ENCODE peak calls at places on chromosomes 3 and 15, in five cellular contexts. R is tibial artery, B is Peyer's patch, X is endothelial cell of umbilical vein, N is hepatocyte. Z is an unnamed sample.

GRCh38 chr15:91208366-91208765 is 108.3 kb downstream of the SV2B start:
- DNase-seq in N (no peak), X (no peak), B (no peak), R (no peak), Z (no peak)

GRCh38 chr3:188271226-188271894 is 117.4 kb downstream of the LPP start:
- DNase-seq in B (no peak), N (no peak), R (no peak), X (peak), Z (no peak)

GRCh38 chr3:160754371-160754854 is 1.6 kb upstream of the PPM1L start:
- DNase-seq in R (peak), N (peak), B (peak), X (peak), Z (peak)

GRCh38 chr15:88385078-88385700 is 82.0 kb downstream of the MRPL46 start:
- DNase-seq in X (no peak), R (no peak), B (no peak), N (no peak), Z (no peak)

GRCh38 chr15:100863406-100864198 is 16.0 kb upstream of the ALDH1A3 start:
- DNase-seq in B (peak), N (no peak), X (no peak), R (no peak), Z (no peak)

GRCh38 chr15:73599934-73600333 is 33.3 kb downstream of the NPTN start:
- DNase-seq in R (no peak), X (peak), N (no peak), B (peak), Z (no peak)

GRCh38 chr15:80780416-80781221 is 1.4 kb downstream of the CEMIP start:
- DNase-seq in R (no peak), B (no peak), X (peak), N (peak), Z (peak)

GRCh38 chr3:63687569-63688233 is 35.2 kb downstream of the SNTN start:
- DNase-seq in B (no peak), N (no peak), X (no peak), R (no peak), Z (peak)

GRCh38 chr3:23654571-23654970 is 151.2 kb upstream of the UBE2E1 start:
- DNase-seq in R (no peak), B (no peak), N (no peak), X (no peak), Z (no peak)

GRCh38 chr15:35925634-35926380 is 379.8 kb upstream of the DPH6 start:
- DNase-seq in B (no peak), N (peak), R (no peak), X (no peak), Z (peak)

GRCh38 chr3:72593881-72594397 is 254.3 kb downstream of the SHQ1 start:
- DNase-seq in R (no peak), N (no peak), B (no peak), X (no peak), Z (no peak)

GRCh38 chr3:39407773-39408492 is 1.4 kb downstream of the RPSA start:
- DNase-seq in N (no peak), B (no peak), R (no peak), X (no peak), Z (no peak)

GRCh38 chr3:70090322-70090913 is 90.9 kb downstream of the SAMMSON start:
- DNase-seq in B (no peak), X (peak), R (no peak), N (peak), Z (peak)

GRCh38 chr3:42652251-42652610 is 1.3 kb upstream of the ZBTB47 start:
- DNase-seq in N (no peak), B (no peak), R (no peak), X (no peak), Z (no peak)

GRCh38 chr3:15360786-15361493 is 28.6 kb upstream of the SH3BP5 start:
- DNase-seq in N (no peak), B (no peak), R (no peak), X (peak), Z (peak)

GRCh38 chr3:30035935-30036567 is 570.4 kb upstream of the TGFBR2 start:
- DNase-seq in R (no peak), B (no peak), X (no peak), N (no peak), Z (no peak)

DNA sequence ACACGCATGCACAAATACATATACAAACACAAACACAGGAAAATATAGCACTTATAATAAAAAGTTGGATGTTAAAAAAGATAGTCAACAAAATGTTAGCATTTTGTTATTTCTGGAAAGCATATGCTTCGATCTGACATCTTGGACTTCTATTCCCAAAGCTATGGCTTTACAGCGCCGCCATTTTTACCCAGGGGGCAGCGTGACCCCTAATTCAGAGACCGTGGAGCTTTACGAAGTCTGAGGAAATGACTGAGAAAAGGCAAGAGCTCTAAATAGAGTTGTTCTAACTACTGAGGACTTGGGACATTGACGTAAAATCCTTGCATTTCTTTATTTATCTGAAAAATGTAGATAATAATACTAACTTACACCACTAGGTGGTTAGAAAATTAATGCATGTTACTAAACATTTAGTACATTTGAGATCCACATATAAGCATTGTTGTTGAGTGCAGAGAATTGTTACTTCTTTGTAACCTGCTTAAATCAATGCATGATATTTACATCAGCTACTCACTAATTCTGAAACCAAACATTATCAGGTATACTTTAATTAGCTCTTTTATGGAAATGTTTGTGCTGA is 155.4 kb downstream of the TP63 start:
- DNase-seq in N (no peak), R (no peak), B (no peak), X (no peak), Z (no peak)
- TF ChIP-seq CTCF in N (no peak), R (no peak), B (peak), X (no peak), Z (no peak)

DNA sequence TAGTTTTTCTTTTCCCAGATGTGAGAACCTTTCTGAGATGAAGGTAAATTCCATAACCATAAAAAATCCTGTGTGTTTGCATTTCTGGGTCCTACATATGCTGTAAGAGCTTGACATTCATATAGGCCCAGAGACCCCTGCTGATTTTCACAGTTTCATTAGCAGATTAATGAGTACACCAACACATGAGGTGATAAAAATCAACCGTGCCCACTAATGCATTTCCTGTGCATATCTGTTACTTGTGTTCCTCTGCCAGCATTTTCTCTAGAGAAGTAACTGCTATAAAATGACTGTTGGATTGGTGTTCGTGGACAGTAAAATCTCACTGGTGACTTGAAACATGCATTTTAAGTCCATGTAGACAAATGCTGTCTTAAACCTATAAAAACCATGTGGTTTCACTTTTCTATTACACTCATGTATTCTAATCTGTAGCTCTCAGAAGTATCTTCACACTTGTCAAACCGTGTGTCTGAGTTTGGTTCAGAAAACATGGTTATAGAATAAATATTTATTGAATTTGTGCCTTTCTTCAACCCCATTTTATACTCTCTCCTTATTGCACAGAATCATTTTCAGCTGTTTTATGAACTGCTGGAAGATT is 14.6 kb downstream of the MAP2K5 start:
- DNase-seq in N (no peak), R (no peak), B (no peak), X (no peak), Z (no peak)
- H3K27ac ChIP-seq in N (no peak), R (no peak), B (no peak), X (no peak), Z (no peak)

DNA sequence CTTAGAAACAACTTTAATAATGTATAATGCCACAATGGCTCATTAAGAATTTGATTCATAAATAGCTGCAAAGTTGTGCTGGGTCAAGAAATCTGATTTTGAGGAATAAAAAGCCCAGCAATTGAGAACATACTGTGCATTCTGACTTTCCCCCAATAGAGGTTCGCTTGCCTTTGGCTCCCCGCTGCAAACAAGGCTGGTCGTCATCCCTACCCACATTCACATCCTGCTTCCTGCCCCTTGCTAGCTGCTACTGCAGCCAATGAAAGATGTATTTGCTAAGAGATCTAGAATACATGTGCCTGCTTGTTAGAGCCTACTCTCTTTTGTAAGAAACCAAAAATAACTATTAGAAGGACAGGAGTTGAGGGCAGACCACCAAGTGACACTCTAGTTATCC is 51.8 kb upstream of the GUCA1C start:
- DNase-seq in N (no peak), B (no peak), X (no peak), R (no peak), Z (no peak)
- TF ChIP-seq CTCF in N (no peak), B (no peak), X (no peak), R (no peak), Z (no peak)

GRCh38 chr3:134426660-134427181 is 52.5 kb upstream of the AMOTL2 start:
- DNase-seq in B (no peak), X (no peak), N (no peak), R (no peak), Z (peak)
- H3K27ac ChIP-seq in B (no peak), X (peak), N (peak), R (no peak), Z (peak)

DNA sequence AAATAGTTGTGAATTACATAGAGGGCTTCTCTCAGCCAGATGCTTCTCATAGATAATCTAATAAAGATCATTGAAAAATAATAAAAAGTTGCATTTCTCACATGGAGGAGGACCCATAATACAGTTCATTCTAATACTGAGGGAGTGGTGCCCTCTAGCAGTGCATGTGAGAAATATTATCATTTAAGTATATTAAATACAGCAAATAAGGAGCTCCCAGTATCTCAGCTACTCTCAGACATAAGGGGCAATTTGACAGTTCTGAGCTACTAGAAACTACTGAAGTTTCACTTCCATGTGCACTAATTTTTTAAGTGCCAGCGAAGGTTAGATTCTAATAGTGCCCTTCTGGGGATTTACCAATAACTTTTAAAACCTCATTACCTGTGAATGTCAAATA is 188.3 kb downstream of the IL5RA start:
- DNase-seq in B (no peak), R (no peak), X (no peak), N (peak), Z (no peak)
- TF ChIP-seq CTCF in B (peak), R (peak), X (no peak), N (peak), Z (no peak)

GRCh38 chr3:105791134-105791533 is 77.7 kb downstream of the CBLB start:
- DNase-seq in R (no peak), X (no peak), B (no peak), N (no peak), Z (peak)

GRCh38 chr3:105791919-105792786 is 76.7 kb downstream of the CBLB start:
- DNase-seq in B (peak), R (peak), X (no peak), N (peak), Z (peak)

GRCh38 chr3:105793040-105793439 is 75.8 kb downstream of the CBLB start:
- DNase-seq in N (no peak), R (no peak), B (no peak), X (no peak), Z (peak)

GRCh38 chr3:105788548-105789036 is 80.2 kb downstream of the CBLB start:
- DNase-seq in X (no peak), R (no peak), B (no peak), N (no peak), Z (no peak)

DNA sequence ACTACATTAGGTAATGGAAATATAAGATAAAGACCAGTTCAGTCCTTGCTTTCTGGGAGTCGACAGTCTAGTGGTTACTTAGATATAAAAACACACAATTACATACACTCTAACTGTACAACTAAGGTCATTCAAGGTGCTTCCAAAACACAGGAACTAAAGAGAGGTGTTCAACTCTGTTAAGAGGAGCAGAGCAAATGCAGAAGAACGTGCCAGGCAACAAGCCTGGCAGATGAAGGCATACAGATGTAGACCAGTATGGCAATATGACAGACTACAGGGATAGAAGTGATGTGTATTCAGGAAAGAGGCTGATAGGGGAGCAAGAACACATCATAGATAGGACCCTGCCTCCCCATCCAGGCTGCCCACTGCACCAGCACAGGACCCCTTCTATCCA is 78.3 kb downstream of the CBLB start:
- DNase-seq in B (no peak), R (no peak), N (no peak), X (no peak), Z (no peak)
- H3K27ac ChIP-seq in B (peak), R (no peak), N (peak), X (no peak), Z (peak)

GRCh38 chr3:135792174-135792573 is 173.4 kb upstream of the PPP2R3A start:
- DNase-seq in R (no peak), X (no peak), B (no peak), N (no peak), Z (no peak)
- TF ChIP-seq CTCF in R (no peak), X (no peak), B (no peak), N (peak), Z (no peak)

DNA sequence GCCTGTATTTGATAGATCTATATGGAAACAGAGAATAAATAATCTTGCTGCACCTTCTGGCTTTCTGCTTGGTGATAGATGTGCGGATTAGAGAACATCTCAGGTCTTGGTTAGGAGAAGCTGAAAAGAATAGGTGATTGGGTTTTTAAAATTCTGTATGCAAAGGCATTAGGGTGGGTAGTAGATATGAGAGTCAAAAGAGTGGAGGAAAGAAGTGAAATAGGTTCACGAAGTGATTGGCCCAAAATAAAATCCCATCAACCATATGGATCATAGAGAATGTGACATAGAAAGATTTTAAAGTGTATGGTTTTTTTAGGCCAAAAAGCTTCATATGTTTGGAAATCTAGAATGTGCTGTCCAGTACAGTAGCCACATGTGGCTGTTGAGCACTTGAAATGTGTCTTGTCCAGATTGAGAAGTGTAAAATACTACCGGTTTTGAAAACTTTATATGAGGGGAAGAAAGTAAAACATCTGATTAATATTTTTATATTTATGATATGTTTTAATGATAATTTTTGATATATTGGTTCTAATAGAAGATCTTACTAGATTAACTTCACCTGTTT is 2.8 kb downstream of the MBNL1 start:
- DNase-seq in R (no peak), N (no peak), B (no peak), X (peak), Z (no peak)
- H3K27ac ChIP-seq in R (peak), N (peak), B (peak), X (peak), Z (peak)

GRCh38 chr3:40871411-40871810 is 327.9 kb upstream of the CTNNB1 start:
- DNase-seq in X (no peak), N (no peak), B (no peak), R (no peak), Z (no peak)

GRCh38 chr3:40867826-40868225 is 331.5 kb upstream of the CTNNB1 start:
- DNase-seq in B (no peak), N (no peak), R (no peak), X (no peak), Z (no peak)

GRCh38 chr3:40872562-40872961 is 326.7 kb upstream of the CTNNB1 start:
- DNase-seq in N (no peak), B (no peak), R (no peak), X (no peak), Z (no peak)

GRCh38 chr3:40869013-40869412 is 330.3 kb upstream of the CTNNB1 start:
- DNase-seq in X (no peak), N (no peak), R (no peak), B (no peak), Z (no peak)

DNA sequence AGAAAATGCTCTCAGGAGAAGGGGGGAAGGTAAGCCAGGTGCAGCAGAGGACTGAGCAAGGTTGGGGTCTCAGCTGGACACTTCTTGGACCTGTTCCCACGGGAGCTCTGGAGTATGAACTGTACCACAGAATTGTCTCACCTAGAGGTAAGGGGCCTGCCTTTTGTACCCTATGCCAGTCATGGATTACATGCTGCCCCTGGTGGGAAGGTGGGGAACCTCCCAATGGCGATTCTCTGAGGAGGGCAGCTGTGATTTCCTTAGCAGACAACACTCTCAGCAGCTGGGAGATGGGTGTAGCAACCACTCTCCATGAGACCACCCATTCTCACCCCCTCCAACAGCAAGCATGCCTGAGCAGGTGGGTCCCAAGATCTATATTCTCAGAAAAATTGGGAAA is 329.4 kb upstream of the CTNNB1 start:
- DNase-seq in R (no peak), B (no peak), X (no peak), N (no peak), Z (no peak)
- TF ChIP-seq CTCF in R (no peak), B (no peak), X (peak), N (no peak), Z (peak)

DNA sequence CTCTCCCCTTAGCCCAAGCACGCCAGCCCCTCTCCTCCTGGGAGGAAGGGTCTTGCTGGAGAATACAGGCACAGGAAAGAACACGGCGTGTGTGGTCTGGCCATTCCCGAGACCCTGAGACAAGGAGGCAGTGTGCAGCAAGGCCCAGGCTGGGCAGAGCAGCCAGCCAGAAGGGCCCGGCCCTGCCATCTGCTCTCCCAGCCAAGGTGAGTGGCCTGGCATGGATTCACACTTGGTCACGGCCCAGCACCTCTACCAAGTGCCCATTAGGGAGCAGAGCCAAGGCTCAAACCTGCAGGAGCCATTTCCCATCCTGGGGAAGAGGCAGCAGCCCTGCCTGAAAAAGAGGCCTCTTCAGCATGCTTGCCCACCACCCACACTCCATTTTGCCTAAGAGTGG is 28.6 kb downstream of the MEGF11 start:
- DNase-seq in X (no peak), R (no peak), B (no peak), N (no peak), Z (no peak)
- H3K27ac ChIP-seq in X (no peak), R (no peak), B (no peak), N (no peak), Z (no peak)

Z was measured in brain microvascular endothelial cell.